ENCODE peak calls at places on chromosomes 3 and 15, in eight cellular contexts. One of them, this sample, is unnamed.

GRCh38 chr3:169152319-169152718 is 511.2 kb downstream of the MECOM start:
- DNase-seq in transverse colon: no peak
- DNase-seq in upper lobe of left lung: no peak
- DNase-seq in body of pancreas: no peak
- DNase-seq in lower leg skin: no peak
- DNase-seq in H54: no peak
- DNase-seq in HCT116: no peak
- DNase-seq in A549: no peak
- DNase-seq in this sample: no peak

GRCh38 chr3:52121459-52121795 is 32.8 kb downstream of the POC1A start:
- DNase-seq in transverse colon: peak; percentile 24
- DNase-seq in upper lobe of left lung: no peak
- DNase-seq in body of pancreas: peak; percentile 42
- DNase-seq in lower leg skin: no peak
- DNase-seq in H54: no peak
- DNase-seq in HCT116: no peak
- DNase-seq in A549: no peak
- DNase-seq in this sample: no peak

GRCh38 chr3:129065727-129066087 is 5.1 kb downstream of the GP9 start:
- DNase-seq in transverse colon: peak; percentile 54
- DNase-seq in upper lobe of left lung: no peak
- DNase-seq in body of pancreas: no peak
- DNase-seq in lower leg skin: no peak
- DNase-seq in H54: no peak
- DNase-seq in HCT116: no peak
- DNase-seq in A549: no peak
- DNase-seq in this sample: no peak

GRCh38 chr3:121690777-121691405 is 30.2 kb upstream of the HCLS1 start:
- DNase-seq in transverse colon: no peak
- DNase-seq in upper lobe of left lung: no peak
- DNase-seq in body of pancreas: no peak
- DNase-seq in lower leg skin: no peak
- DNase-seq in H54: no peak
- DNase-seq in HCT116: no peak
- DNase-seq in A549: no peak
- DNase-seq in this sample: no peak

GRCh38 chr3:188264231-188265213 is 110.6 kb downstream of the LPP start:
- DNase-seq in transverse colon: no peak
- DNase-seq in upper lobe of left lung: no peak
- DNase-seq in body of pancreas: no peak
- DNase-seq in lower leg skin: no peak
- DNase-seq in H54: no peak
- DNase-seq in HCT116: no peak
- DNase-seq in A549: peak; percentile 52
- DNase-seq in this sample: no peak

GRCh38 chr3:120652281-120652680 is 29.8 kb downstream of the HGD start:
- DNase-seq in transverse colon: no peak
- DNase-seq in upper lobe of left lung: no peak
- DNase-seq in body of pancreas: no peak
- DNase-seq in lower leg skin: no peak
- DNase-seq in H54: no peak
- DNase-seq in HCT116: no peak
- DNase-seq in A549: no peak
- DNase-seq in this sample: no peak

GRCh38 chr3:7876741-7877297 is 624.8 kb upstream of the LMCD1 start:
- DNase-seq in transverse colon: no peak
- DNase-seq in upper lobe of left lung: no peak
- DNase-seq in body of pancreas: no peak
- DNase-seq in lower leg skin: no peak
- DNase-seq in H54: no peak
- DNase-seq in HCT116: peak; percentile 97
- DNase-seq in A549: no peak
- DNase-seq in this sample: no peak

GRCh38 chr15:77870195-77871065 is 207.1 kb downstream of the TBC1D2B start:
- DNase-seq in transverse colon: peak; percentile 81
- DNase-seq in upper lobe of left lung: peak; percentile 65
- DNase-seq in body of pancreas: peak; percentile 67
- DNase-seq in lower leg skin: peak; percentile 47
- DNase-seq in H54: peak; percentile 43
- DNase-seq in HCT116: peak; percentile 59
- DNase-seq in A549: peak; percentile 78
- DNase-seq in this sample: no peak

GRCh38 chr3:60552581-60552980 is 698.7 kb downstream of the FHIT start:
- DNase-seq in transverse colon: no peak
- DNase-seq in upper lobe of left lung: no peak
- DNase-seq in body of pancreas: no peak
- DNase-seq in lower leg skin: no peak
- DNase-seq in H54: no peak
- DNase-seq in HCT116: no peak
- DNase-seq in A549: no peak
- DNase-seq in this sample: no peak

GRCh38 chr3:48694610-48695051 is 8.9 kb upstream of the NCKIPSD start:
- DNase-seq in transverse colon: peak; percentile 65
- DNase-seq in upper lobe of left lung: no peak
- DNase-seq in body of pancreas: peak; percentile 67
- DNase-seq in lower leg skin: peak; percentile 79
- DNase-seq in H54: peak; percentile 81
- DNase-seq in HCT116: peak; percentile 32
- DNase-seq in A549: peak; percentile 25
- DNase-seq in this sample: peak; percentile 91
- TF ChIP-seq POLR2A in transverse colon: no peak
- TF ChIP-seq POLR2A in upper lobe of left lung: no peak
- TF ChIP-seq POLR2A in body of pancreas: no peak
- TF ChIP-seq POLR2A in lower leg skin: no peak
- TF ChIP-seq POLR2A in H54: no peak
- TF ChIP-seq POLR2A in HCT116: no peak
- TF ChIP-seq POLR2A in A549: no peak
- TF ChIP-seq POLR2A in this sample: no peak

DNA sequence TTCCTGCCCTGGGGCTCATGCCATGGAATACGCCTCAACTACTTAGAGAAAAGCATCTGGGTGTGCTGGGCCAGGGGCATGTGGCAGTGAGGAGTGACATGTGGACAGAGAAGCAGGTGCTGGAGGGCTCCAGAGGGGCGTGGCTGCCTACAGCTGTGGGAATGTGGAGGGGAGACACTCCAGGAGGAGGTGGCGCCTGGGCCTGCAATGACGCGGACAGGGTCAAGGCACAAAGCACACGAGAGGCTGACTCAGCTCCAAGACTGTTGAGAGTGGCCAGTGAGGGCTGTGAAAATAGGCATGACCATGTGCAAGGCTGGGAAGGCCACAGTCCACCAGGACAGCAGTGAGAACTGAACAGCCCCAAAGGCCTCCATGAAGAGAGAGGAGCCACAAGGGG is 48.5 kb downstream of the PTH1R start:
- DNase-seq in transverse colon: peak; percentile 9
- DNase-seq in upper lobe of left lung: no peak
- DNase-seq in body of pancreas: no peak
- DNase-seq in lower leg skin: no peak
- DNase-seq in H54: no peak
- DNase-seq in HCT116: no peak
- DNase-seq in A549: peak; percentile 60
- DNase-seq in this sample: peak; percentile 53
- TF ChIP-seq POLR2A in transverse colon: no peak
- TF ChIP-seq POLR2A in upper lobe of left lung: no peak
- TF ChIP-seq POLR2A in body of pancreas: no peak
- TF ChIP-seq POLR2A in lower leg skin: no peak
- TF ChIP-seq POLR2A in H54: no peak
- TF ChIP-seq POLR2A in HCT116: no peak
- TF ChIP-seq POLR2A in A549: no peak
- TF ChIP-seq POLR2A in this sample: no peak

DNA sequence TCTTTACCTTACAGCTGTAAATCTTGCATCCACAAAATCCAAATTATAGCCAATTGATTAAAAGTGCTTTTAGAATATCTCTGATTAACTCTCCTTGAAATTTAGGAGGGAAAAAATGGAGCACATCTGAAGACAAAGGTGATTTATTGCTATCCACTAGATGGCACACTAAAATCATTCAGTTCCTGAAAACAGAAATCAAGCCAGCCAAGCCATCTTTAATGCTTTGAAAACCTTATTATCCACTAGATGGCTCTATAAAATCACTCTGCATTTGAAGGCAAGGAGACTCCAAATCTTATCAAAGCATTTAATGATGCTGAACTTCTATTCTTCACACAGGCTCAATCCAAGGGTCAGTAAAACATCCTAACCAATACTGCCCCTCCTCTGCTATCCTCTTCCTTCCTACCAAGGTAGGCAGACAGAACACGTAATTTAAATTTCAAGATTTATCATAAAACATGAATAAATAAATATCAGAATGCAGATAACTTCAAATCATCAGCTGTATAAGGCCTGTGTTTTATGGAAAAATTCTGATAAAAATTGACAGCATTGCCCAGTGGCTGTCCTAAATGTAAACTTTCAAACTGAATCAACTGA is 48.4 kb downstream of the GOLIM4 start:
- DNase-seq in transverse colon: no peak
- DNase-seq in upper lobe of left lung: no peak
- DNase-seq in body of pancreas: peak; percentile 46
- DNase-seq in lower leg skin: no peak
- DNase-seq in H54: peak; percentile 6
- DNase-seq in HCT116: peak; percentile 79
- DNase-seq in A549: peak; percentile 74
- DNase-seq in this sample: no peak
- TF ChIP-seq POLR2A in transverse colon: no peak
- TF ChIP-seq POLR2A in upper lobe of left lung: no peak
- TF ChIP-seq POLR2A in body of pancreas: no peak
- TF ChIP-seq POLR2A in lower leg skin: no peak
- TF ChIP-seq POLR2A in H54: no peak
- TF ChIP-seq POLR2A in HCT116: no peak
- TF ChIP-seq POLR2A in A549: no peak
- TF ChIP-seq POLR2A in this sample: no peak

DNA sequence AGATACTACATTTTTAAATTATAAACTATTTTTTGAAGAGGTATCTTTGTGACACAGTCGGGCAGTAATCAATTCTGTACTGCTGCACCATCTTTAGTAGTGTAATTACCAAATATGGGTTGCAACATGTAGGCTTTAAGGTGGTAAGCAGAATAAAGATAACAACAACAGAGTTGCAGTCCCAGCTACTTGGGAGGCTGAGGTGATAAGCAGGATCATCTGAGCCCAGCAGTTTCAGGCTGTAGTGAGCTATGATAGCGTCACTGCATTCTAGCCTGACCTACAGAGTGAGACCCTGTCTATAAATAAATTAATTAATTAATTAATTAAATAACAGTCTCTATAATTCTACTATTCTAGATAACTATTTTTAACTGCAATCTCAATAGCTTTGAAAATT is 6.0 kb downstream of the PLOD2 start:
- DNase-seq in transverse colon: no peak
- DNase-seq in upper lobe of left lung: no peak
- DNase-seq in body of pancreas: no peak
- DNase-seq in lower leg skin: no peak
- DNase-seq in H54: no peak
- DNase-seq in HCT116: no peak
- DNase-seq in A549: no peak
- DNase-seq in this sample: no peak
- TF ChIP-seq POLR2A in transverse colon: no peak
- TF ChIP-seq POLR2A in upper lobe of left lung: no peak
- TF ChIP-seq POLR2A in body of pancreas: no peak
- TF ChIP-seq POLR2A in lower leg skin: no peak
- TF ChIP-seq POLR2A in H54: no peak
- TF ChIP-seq POLR2A in HCT116: no peak
- TF ChIP-seq POLR2A in A549: no peak
- TF ChIP-seq POLR2A in this sample: no peak

GRCh38 chr15:79977431-79977940 is 6.5 kb upstream of the BCL2A1 start:
- DNase-seq in transverse colon: peak; percentile 14
- DNase-seq in upper lobe of left lung: no peak
- DNase-seq in body of pancreas: peak; percentile 58
- DNase-seq in lower leg skin: no peak
- DNase-seq in H54: no peak
- DNase-seq in HCT116: no peak
- DNase-seq in A549: no peak
- DNase-seq in this sample: no peak
- TF ChIP-seq POLR2A in transverse colon: no peak
- TF ChIP-seq POLR2A in upper lobe of left lung: no peak
- TF ChIP-seq POLR2A in body of pancreas: no peak
- TF ChIP-seq POLR2A in lower leg skin: no peak
- TF ChIP-seq POLR2A in H54: no peak
- TF ChIP-seq POLR2A in HCT116: no peak
- TF ChIP-seq POLR2A in A549: no peak
- TF ChIP-seq POLR2A in this sample: no peak

GRCh38 chr15:63277044-63277892 is at the start of gene APH1B:
- DNase-seq in transverse colon: peak; percentile 90
- DNase-seq in upper lobe of left lung: peak; percentile 97
- DNase-seq in body of pancreas: peak; percentile 89
- DNase-seq in lower leg skin: peak; percentile 78
- DNase-seq in H54: peak; percentile 50
- DNase-seq in HCT116: no peak
- DNase-seq in A549: peak; percentile 83
- DNase-seq in this sample: peak; percentile 93
- TF ChIP-seq POLR2A in transverse colon: no peak
- TF ChIP-seq POLR2A in upper lobe of left lung: no peak
- TF ChIP-seq POLR2A in body of pancreas: peak; percentile 41
- TF ChIP-seq POLR2A in lower leg skin: no peak
- TF ChIP-seq POLR2A in H54: peak; percentile 83
- TF ChIP-seq POLR2A in HCT116: peak; percentile 35
- TF ChIP-seq POLR2A in A549: peak; percentile 95
- TF ChIP-seq POLR2A in this sample: no peak

GRCh38 chr15:65519781-65520299 is 2.4 kb upstream of the DPP8 start:
- DNase-seq in transverse colon: no peak
- DNase-seq in upper lobe of left lung: no peak
- DNase-seq in body of pancreas: no peak
- DNase-seq in lower leg skin: no peak
- DNase-seq in H54: no peak
- DNase-seq in HCT116: no peak
- DNase-seq in A549: no peak
- DNase-seq in this sample: no peak

GRCh38 chr15:65521355-65521754 is 3.9 kb upstream of the DPP8 start:
- DNase-seq in transverse colon: no peak
- DNase-seq in upper lobe of left lung: no peak
- DNase-seq in body of pancreas: no peak
- DNase-seq in lower leg skin: no peak
- DNase-seq in H54: no peak
- DNase-seq in HCT116: no peak
- DNase-seq in A549: no peak
- DNase-seq in this sample: no peak

GRCh38 chr15:65518633-65519285 is 1.3 kb upstream of the DPP8 start:
- DNase-seq in transverse colon: no peak
- DNase-seq in upper lobe of left lung: no peak
- DNase-seq in body of pancreas: no peak
- DNase-seq in lower leg skin: no peak
- DNase-seq in H54: no peak
- DNase-seq in HCT116: no peak
- DNase-seq in A549: no peak
- DNase-seq in this sample: no peak

GRCh38 chr15:65517866-65518207 is 348 bp upstream of the DPP8 start:
- DNase-seq in transverse colon: no peak
- DNase-seq in upper lobe of left lung: no peak
- DNase-seq in body of pancreas: no peak
- DNase-seq in lower leg skin: no peak
- DNase-seq in H54: no peak
- DNase-seq in HCT116: no peak
- DNase-seq in A549: no peak
- DNase-seq in this sample: no peak

GRCh38 chr15:65516997-65517865 is at the start of gene DPP8:
- DNase-seq in transverse colon: peak; percentile 95
- DNase-seq in upper lobe of left lung: peak; percentile 96
- DNase-seq in body of pancreas: peak; percentile 93
- DNase-seq in lower leg skin: peak; percentile 89
- DNase-seq in H54: peak; percentile 66
- DNase-seq in HCT116: peak; percentile 89
- DNase-seq in A549: peak; percentile 98
- DNase-seq in this sample: peak; percentile 95
- TF ChIP-seq POLR2A in transverse colon: peak; percentile 83
- TF ChIP-seq POLR2A in upper lobe of left lung: peak; percentile 30
- TF ChIP-seq POLR2A in body of pancreas: peak; percentile 50
- TF ChIP-seq POLR2A in lower leg skin: no peak
- TF ChIP-seq POLR2A in H54: peak; percentile 77
- TF ChIP-seq POLR2A in HCT116: peak; percentile 75
- TF ChIP-seq POLR2A in A549: peak; percentile 69
- TF ChIP-seq POLR2A in this sample: no peak